ENCODE peak calls at places on chromosome 16, in four cellular contexts. One of them, this sample, is unnamed. For H3K36me3 and H3K4me1, the result is how much of the 10 kb centered on the place peaks cover.

GRCh38 chr16:57988929-57989328 is 11.5 kb downstream of the ZNF319 start:
- DNase-seq in transverse colon: no peak
- DNase-seq in body of pancreas: no peak
- DNase-seq in DND-41: no peak
- DNase-seq in this sample: no peak

GRCh38 chr16:535446-536405 is 8.2 kb downstream of the CAPN15 start:
- DNase-seq in DND-41: no peak
- DNase-seq in body of pancreas: no peak
- DNase-seq in transverse colon: peak
- DNase-seq in this sample: no peak

GRCh38 chr16:30895592-30896202 is 717 bp upstream of the CTF1 start:
- DNase-seq in body of pancreas: no peak
- DNase-seq in DND-41: no peak
- DNase-seq in transverse colon: no peak
- DNase-seq in this sample: no peak

GRCh38 chr16:29811170-29811895 is 660 bp upstream of the PRRT2 start:
- DNase-seq in body of pancreas: peak
- DNase-seq in DND-41: peak
- DNase-seq in transverse colon: peak
- DNase-seq in this sample: peak

GRCh38 chr16:6558133-6558532 is 774.5 kb upstream of the RBFOX1 start:
- DNase-seq in DND-41: no peak
- DNase-seq in transverse colon: no peak
- DNase-seq in body of pancreas: no peak
- DNase-seq in this sample: no peak

GRCh38 chr16:72036098-72036497 is 18.2 kb upstream of the HP start:
- DNase-seq in body of pancreas: no peak
- DNase-seq in transverse colon: no peak
- DNase-seq in DND-41: no peak
- DNase-seq in this sample: no peak

GRCh38 chr16:59634951-59635350 is 900.8 kb upstream of the GOT2 start:
- DNase-seq in DND-41: no peak
- DNase-seq in transverse colon: no peak
- DNase-seq in body of pancreas: no peak
- DNase-seq in this sample: no peak

GRCh38 chr16:28213396-28213795 is 1.6 kb upstream of the XPO6 start:
- DNase-seq in body of pancreas: no peak
- DNase-seq in DND-41: no peak
- DNase-seq in transverse colon: no peak
- DNase-seq in this sample: no peak

GRCh38 chr16:9053006-9053601 is 38.3 kb upstream of the HAPSTR1 start:
- DNase-seq in DND-41: peak
- DNase-seq in body of pancreas: peak
- DNase-seq in transverse colon: peak
- DNase-seq in this sample: no peak

GRCh38 chr16:25716186-25716585 is 24.4 kb downstream of the HS3ST4 start:
- DNase-seq in DND-41: no peak
- DNase-seq in body of pancreas: no peak
- DNase-seq in transverse colon: no peak
- DNase-seq in this sample: no peak

GRCh38 chr16:46974352-46974751 is 878 bp upstream of the DNAJA2 start:
- DNase-seq in DND-41: no peak
- DNase-seq in body of pancreas: no peak
- DNase-seq in transverse colon: no peak
- DNase-seq in this sample: peak

GRCh38 chr16:47258874-47259461 is 115.2 kb upstream of the NETO2 start:
- DNase-seq in DND-41: peak
- DNase-seq in transverse colon: no peak
- DNase-seq in body of pancreas: no peak
- DNase-seq in this sample: no peak

GRCh38 chr16:29790949-29791844 is 646 bp downstream of the KIF22 start:
- DNase-seq in transverse colon: peak
- DNase-seq in DND-41: no peak
- DNase-seq in body of pancreas: no peak
- DNase-seq in this sample: no peak

GRCh38 chr16:10569629-10570028 is 10.8 kb downstream of the EMP2 start:
- DNase-seq in transverse colon: no peak
- DNase-seq in body of pancreas: no peak
- DNase-seq in DND-41: no peak
- DNase-seq in this sample: no peak

GRCh38 chr16:64167851-64168770 is 953.8 kb downstream of the CDH11 start:
- DNase-seq in body of pancreas: no peak
- DNase-seq in transverse colon: no peak
- DNase-seq in DND-41: no peak
- DNase-seq in this sample: no peak

GRCh38 chr16:76946879-76947278 is 244.1 kb upstream of the MON1B start:
- DNase-seq in body of pancreas: no peak
- DNase-seq in DND-41: no peak
- DNase-seq in transverse colon: no peak
- DNase-seq in this sample: no peak

GRCh38 chr16:48961546-48961945 is 320.1 kb downstream of the CBLN1 start:
- DNase-seq in transverse colon: no peak
- DNase-seq in DND-41: no peak
- DNase-seq in body of pancreas: no peak
- DNase-seq in this sample: no peak

GRCh38 chr16:17556276-17557052 is 85.7 kb upstream of the XYLT1 start:
- DNase-seq in body of pancreas: no peak
- DNase-seq in DND-41: no peak
- DNase-seq in transverse colon: no peak
- DNase-seq in this sample: no peak

GRCh38 chr16:53156516-53156915 is 101.7 kb downstream of the CHD9 start:
- DNase-seq in DND-41: no peak
- DNase-seq in body of pancreas: no peak
- DNase-seq in transverse colon: no peak
- DNase-seq in this sample: no peak

GRCh38 chr16:1308036-1308976 is 1.1 kb upstream of the UBE2I start:
- DNase-seq in transverse colon: peak
- DNase-seq in DND-41: no peak
- DNase-seq in body of pancreas: no peak
- DNase-seq in this sample: no peak

GRCh38 chr16:85767569-85767968 is 16.7 kb upstream of the C16orf74 start:
- DNase-seq in transverse colon: no peak
- DNase-seq in DND-41: no peak
- DNase-seq in body of pancreas: no peak
- DNase-seq in this sample: no peak

GRCh38 chr16:69188716-69189115 is 1.8 kb downstream of the SNTB2 start:
- DNase-seq in DND-41: no peak
- DNase-seq in transverse colon: no peak
- DNase-seq in body of pancreas: no peak
- DNase-seq in this sample: no peak

GRCh38 chr16:89322381-89323119 is 105.0 kb downstream of the ZNF778 start:
- DNase-seq in DND-41: no peak
- DNase-seq in transverse colon: no peak
- DNase-seq in body of pancreas: no peak
- DNase-seq in this sample: no peak

GRCh38 chr16:82093901-82094300 is 58.8 kb downstream of the HSD17B2 start:
- DNase-seq in body of pancreas: no peak
- DNase-seq in DND-41: no peak
- DNase-seq in transverse colon: no peak
- DNase-seq in this sample: no peak

GRCh38 chr16:85583491-85584181 is 29.5 kb upstream of the GSE1 start:
- DNase-seq in transverse colon: no peak
- DNase-seq in body of pancreas: no peak
- DNase-seq in DND-41: no peak
- DNase-seq in this sample: no peak

GRCh38 chr16:53504665-53505064 is 1.7 kb upstream of the AKTIP start:
- DNase-seq in transverse colon: no peak
- DNase-seq in body of pancreas: no peak
- DNase-seq in DND-41: no peak
- DNase-seq in this sample: peak

GRCh38 chr16:69057400-69058378 is 47.8 kb upstream of the HAS3 start:
- DNase-seq in body of pancreas: peak
- DNase-seq in transverse colon: no peak
- DNase-seq in DND-41: no peak
- DNase-seq in this sample: no peak

GRCh38 chr16:85301171-85301690 is 189.0 kb upstream of the CIBAR2 start:
- DNase-seq in DND-41: no peak
- DNase-seq in body of pancreas: peak
- DNase-seq in transverse colon: no peak
- DNase-seq in this sample: no peak

GRCh38 chr16:31476305-31477219 is 4.6 kb downstream of the TGFB1I1 start:
- DNase-seq in body of pancreas: peak
- DNase-seq in transverse colon: peak
- DNase-seq in DND-41: peak
- DNase-seq in this sample: peak

GRCh38 chr16:19238386-19238785 is 47.1 kb upstream of the CLEC19A start:
- DNase-seq in DND-41: no peak
- DNase-seq in transverse colon: no peak
- DNase-seq in body of pancreas: no peak
- DNase-seq in this sample: no peak

GRCh38 chr16:74872302-74872701 is 97.7 kb upstream of the FA2H start:
- DNase-seq in DND-41: no peak
- DNase-seq in body of pancreas: no peak
- DNase-seq in transverse colon: no peak
- DNase-seq in this sample: no peak

GRCh38 chr16:3171855-3172593 is 16.0 kb upstream of the OR1F1 start:
- DNase-seq in transverse colon: no peak
- DNase-seq in DND-41: no peak
- DNase-seq in body of pancreas: no peak
- DNase-seq in this sample: no peak

GRCh38 chr16:2437032-2437790 is 8.0 kb downstream of the CCNF start:
- DNase-seq in DND-41: no peak
- DNase-seq in body of pancreas: no peak
- DNase-seq in transverse colon: no peak
- DNase-seq in this sample: no peak

GRCh38 chr16:55328611-55329569 is 4.9 kb downstream of the IRX6 start:
- DNase-seq in body of pancreas: no peak
- DNase-seq in transverse colon: no peak
- DNase-seq in DND-41: no peak
- DNase-seq in this sample: no peak

GRCh38 chr16:55330726-55331647 is 7.0 kb downstream of the IRX6 start:
- DNase-seq in body of pancreas: no peak
- DNase-seq in transverse colon: no peak
- DNase-seq in DND-41: no peak
- DNase-seq in this sample: no peak

GRCh38 chr16:55333690-55334089 is 9.7 kb downstream of the IRX6 start:
- DNase-seq in DND-41: no peak
- DNase-seq in transverse colon: no peak
- DNase-seq in body of pancreas: no peak
- DNase-seq in this sample: no peak

GRCh38 chr16:55329791-55330190 is 5.8 kb downstream of the IRX6 start:
- DNase-seq in transverse colon: no peak
- DNase-seq in DND-41: no peak
- DNase-seq in body of pancreas: no peak
- DNase-seq in this sample: no peak

DNA sequence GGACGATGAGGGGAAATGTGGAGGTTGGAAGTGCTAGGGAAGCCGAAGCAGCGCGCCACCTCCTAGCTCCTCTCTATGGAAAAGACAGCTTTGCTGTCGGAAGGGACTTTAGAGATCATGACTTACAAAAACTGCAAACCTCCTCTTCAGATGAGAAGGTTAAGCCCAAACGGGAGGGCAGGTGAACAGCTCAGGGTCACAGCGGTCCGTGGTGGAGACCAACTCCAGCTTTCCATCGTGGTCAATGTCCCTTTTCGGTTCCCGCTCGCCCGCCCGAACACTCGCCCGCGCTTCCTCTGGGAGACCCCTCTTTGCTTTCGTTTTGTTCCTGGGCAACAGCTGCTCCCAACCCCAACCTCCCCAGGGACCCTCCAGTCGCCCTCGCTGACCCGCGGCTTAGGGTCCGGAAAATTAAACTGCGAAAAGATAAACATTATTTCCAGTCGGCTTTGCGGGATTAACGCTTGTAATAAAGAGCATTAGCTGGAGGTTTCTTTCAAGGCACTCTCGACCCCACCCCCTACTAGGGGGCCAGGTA is 7.7 kb downstream of the IRX6 start:
- DNase-seq in body of pancreas: no peak
- DNase-seq in transverse colon: no peak
- DNase-seq in DND-41: no peak
- DNase-seq in this sample: no peak
- H3K4me3 ChIP-seq in body of pancreas: no peak
- H3K4me3 ChIP-seq in transverse colon: no peak
- H3K4me3 ChIP-seq in DND-41: no peak
- H3K4me3 ChIP-seq in this sample: no peak

GRCh38 chr16:87538594-87538993 is 45.8 kb upstream of the ZCCHC14 start:
- DNase-seq in transverse colon: no peak
- DNase-seq in body of pancreas: no peak
- DNase-seq in DND-41: no peak
- DNase-seq in this sample: no peak
- H3K36me3 ChIP-seq in transverse colon: under half
- H3K36me3 ChIP-seq in body of pancreas: under half
- H3K36me3 ChIP-seq in DND-41: under half
- H3K36me3 ChIP-seq in this sample: under half

GRCh38 chr16:87956169-87956770 is 5.0 kb downstream of the BANP start:
- DNase-seq in body of pancreas: no peak
- DNase-seq in DND-41: peak
- DNase-seq in transverse colon: peak
- DNase-seq in this sample: peak
- H3K4me1 ChIP-seq in body of pancreas: under half
- H3K4me1 ChIP-seq in DND-41: under half
- H3K4me1 ChIP-seq in transverse colon: under half
- H3K4me1 ChIP-seq in this sample: half or more

GRCh38 chr16:77995843-77996455 is 26.4 kb upstream of the CLEC3A start:
- DNase-seq in transverse colon: no peak
- DNase-seq in DND-41: no peak
- DNase-seq in body of pancreas: no peak
- DNase-seq in this sample: no peak

GRCh38 chr16:77998350-77999023 is 23.9 kb upstream of the CLEC3A start:
- DNase-seq in DND-41: no peak
- DNase-seq in body of pancreas: no peak
- DNase-seq in transverse colon: no peak
- DNase-seq in this sample: no peak

GRCh38 chr16:77993111-77993571 is 29.2 kb upstream of the CLEC3A start:
- DNase-seq in body of pancreas: no peak
- DNase-seq in transverse colon: no peak
- DNase-seq in DND-41: no peak
- DNase-seq in this sample: no peak

GRCh38 chr16:77991701-77992100 is 30.6 kb upstream of the CLEC3A start:
- DNase-seq in DND-41: no peak
- DNase-seq in body of pancreas: no peak
- DNase-seq in transverse colon: no peak
- DNase-seq in this sample: no peak

GRCh38 chr16:77993586-77993985 is 28.8 kb upstream of the CLEC3A start:
- DNase-seq in DND-41: no peak
- DNase-seq in transverse colon: no peak
- DNase-seq in body of pancreas: no peak
- DNase-seq in this sample: no peak
- H3K4me3 ChIP-seq in DND-41: no peak
- H3K4me3 ChIP-seq in transverse colon: no peak
- H3K4me3 ChIP-seq in body of pancreas: no peak
- H3K4me3 ChIP-seq in this sample: no peak